ENCODE peak calls at places on chromosomes 4 and X, in seven cellular contexts. Y is suprapubic skin; X is fibroblast of villous mesenchyme; L is NCI-H2081 treated with DMSO at 0.1 percent for 48 hours; I is mucosa of gallbladder; K is mesothelial cell of epicardium; J is activated CD4-positive, alpha-beta T cell treated with anti-CD3 and anti-CD28 coated beads, Interleukin-2, amount 50 U/mL, for 4 hours. Q is an unnamed sample.
A peak's percentile ranks its signal among the peaks of the same experiment; 100 is the strongest.

GRCh38 chr4:116913451-116913850 is 171.9 kb downstream of the TRAM1L1 start:
- DNase-seq in I (no peak), Y (no peak), L (no peak), K (no peak), X (no peak), J (no peak), Q (no peak)

GRCh38 chr4:26288308-26288982 is 32.4 kb upstream of the RBPJ start:
- DNase-seq in K (no peak), I (no peak), Y (no peak), L (no peak), J (no peak), X (peak; percentile 53), Q (no peak)

GRCh38 chr4:98617358-98618047 is 40.9 kb downstream of the TSPAN5 start:
- DNase-seq in Y (no peak), X (no peak), L (no peak), J (no peak), I (no peak), K (no peak), Q (no peak)

GRCh38 chr4:147776600-147777175 is 44.8 kb downstream of the ARHGAP10 start:
- DNase-seq in Y (no peak), L (no peak), I (no peak), J (no peak), K (no peak), X (no peak), Q (no peak)

GRCh38 chr4:125317526-125317880 is 2.7 kb downstream of the FAT4 start:
- DNase-seq in Y (peak; percentile 71), X (peak; percentile 43), I (peak; percentile 27), L (no peak), K (no peak), J (no peak), Q (no peak)

GRCh38 chr4:108454227-108454626 is 166.1 kb upstream of the RPL34 start:
- DNase-seq in J (no peak), L (no peak), Y (no peak), X (no peak), K (no peak), I (no peak), Q (no peak)

GRCh38 chr4:120749445-120750151 is 172.9 kb downstream of the PRDM5 start:
- DNase-seq in Y (no peak), I (no peak), J (no peak), K (no peak), X (no peak), L (peak; percentile 16), Q (no peak)

GRCh38 chr4:53899544-53900274 is 164.7 kb downstream of the CHIC2 start:
- DNase-seq in K (no peak), X (peak; percentile 92), Y (no peak), I (no peak), L (no peak), J (no peak), Q (no peak)

GRCh38 chr4:6386091-6386490 is 86.3 kb downstream of the PPP2R2C start:
- DNase-seq in I (peak; percentile 20), X (no peak), Y (no peak), J (no peak), L (no peak), K (no peak), Q (peak; percentile 50)

GRCh38 chr4:156113138-156113537 is 159.5 kb upstream of the CTSO start:
- DNase-seq in K (no peak), X (no peak), Y (no peak), I (no peak), L (no peak), J (no peak), Q (no peak)

GRCh38 chr4:158801066-158801465 is 32.2 kb downstream of the FNIP2 start:
- DNase-seq in L (no peak), Y (no peak), K (no peak), X (no peak), I (peak; percentile 60), J (no peak), Q (no peak)

GRCh38 chr4:114077610-114078009 is 98.2 kb upstream of the ARSJ start:
- DNase-seq in X (peak; percentile 74), L (no peak), Y (no peak), J (no peak), K (no peak), I (no peak), Q (no peak)

GRCh38 chr4:173253561-173253960 is 80.6 kb downstream of the HMGB2 start:
- DNase-seq in J (no peak), K (no peak), Y (no peak), X (no peak), I (no peak), L (no peak), Q (no peak)

GRCh38 chrX:16826207-16826606 is 39.9 kb downstream of the TXLNG start:
- DNase-seq in J (no peak), K (no peak), L (no peak), X (peak; percentile 56), I (no peak), Y (no peak), Q (no peak)

GRCh38 chr4:44670466-44671199 is 7.6 kb upstream of the GUF1 start:
- DNase-seq in J (no peak), X (no peak), I (no peak), K (no peak), Y (no peak), L (no peak), Q (no peak)

GRCh38 chr4:40206421-40206820 is 9.6 kb downstream of the RHOH start:
- DNase-seq in L (no peak), J (no peak), Y (no peak), I (no peak), K (no peak), X (no peak), Q (no peak)

GRCh38 chr4:189869236-189869635 is 71.4 kb upstream of the FRG1 start:
- DNase-seq in Y (no peak), L (no peak), I (no peak), J (no peak), K (no peak), X (no peak), Q (no peak)

GRCh38 chrX:139297638-139298037 is 232.9 kb upstream of the F9 start:
- DNase-seq in I (no peak), J (no peak), X (no peak), K (no peak), Y (no peak), L (no peak), Q (no peak)

GRCh38 chr4:127188847-127189246 is 443.9 kb upstream of the INTU start:
- DNase-seq in Y (no peak), I (no peak), L (no peak), X (peak; percentile 9), K (no peak), J (no peak), Q (no peak)

GRCh38 chr4:110865611-110866254 is 242.9 kb upstream of the PITX2 start:
- DNase-seq in X (peak; percentile 40), J (no peak), I (no peak), Y (no peak), L (no peak), K (no peak), Q (no peak)

GRCh38 chr4:137961051-137961438 is 281.1 kb downstream of the SLC7A11 start:
- DNase-seq in L (no peak), I (no peak), X (peak; percentile 84), K (no peak), Y (peak; percentile 62), J (no peak), Q (peak; percentile 77)

GRCh38 chr4:141132689-141133145 is 552 bp downstream of the RNF150 start:
- DNase-seq in I (peak; percentile 20), X (no peak), Y (peak; percentile 57), K (no peak), L (no peak), J (no peak), Q (peak; percentile 29)

GRCh38 chr4:38574559-38575333 is 89.3 kb upstream of the KLF3 start:
- DNase-seq in I (no peak), X (no peak), J (no peak), L (no peak), Y (no peak), K (no peak), Q (no peak)

GRCh38 chr4:169017971-169018370 is 7.9 kb upstream of the CBR4 start:
- DNase-seq in X (no peak), J (no peak), Y (no peak), I (no peak), L (no peak), K (no peak), Q (no peak)

GRCh38 chr4:189497996-189498395 is 442.7 kb upstream of the FRG1 start:
- DNase-seq in L (no peak), X (no peak), J (no peak), Y (no peak), K (no peak), I (no peak), Q (no peak)

GRCh38 chrX:121102101-121102500 is 54.7 kb downstream of the GLUD2 start:
- DNase-seq in Y (no peak), L (no peak), X (no peak), J (no peak), I (no peak), K (no peak), Q (no peak)

GRCh38 chr4:85489273-85489672 is 14.3 kb downstream of the ARHGAP24 start:
- DNase-seq in J (no peak), K (no peak), L (no peak), Y (no peak), I (no peak), X (peak; percentile 86), Q (no peak)

GRCh38 chrX:37746268-37746931 is 33.5 kb upstream of the CYBB start:
- DNase-seq in I (no peak), L (no peak), K (no peak), Y (no peak), X (no peak), J (no peak), Q (no peak)

GRCh38 chr4:20592666-20593065 is 107.6 kb upstream of the PACRGL start:
- DNase-seq in X (peak; percentile 38), K (no peak), L (no peak), I (no peak), Y (no peak), J (no peak), Q (no peak)

GRCh38 chrX:133670394-133670793 is 255.1 kb upstream of the GPC4 start:
- DNase-seq in X (peak; percentile 44), J (no peak), I (no peak), Y (no peak), K (no peak), L (no peak), Q (peak; percentile 24)

GRCh38 chr4:42501624-42502401 is 104.5 kb downstream of the SHISA3 start:
- DNase-seq in X (peak; percentile 10), I (no peak), J (no peak), Y (no peak), L (no peak), K (no peak), Q (no peak)

GRCh38 chrX:153662266-153662665 is 11.3 kb downstream of the PNCK start:
- DNase-seq in L (no peak), K (peak; percentile 23), J (peak; percentile 58), I (peak; percentile 39), Y (peak; percentile 67), X (peak; percentile 40), Q (peak; percentile 24)

GRCh38 chr4:56197387-56197786 is 189.9 kb downstream of the AASDH start:
- DNase-seq in K (no peak), I (no peak), J (no peak), X (no peak), Y (no peak), L (no peak), Q (no peak)

GRCh38 chr4:42895452-42895851 is 2.9 kb downstream of the GRXCR1 start:
- DNase-seq in J (no peak), Y (no peak), K (no peak), I (no peak), X (no peak), L (no peak), Q (no peak)

GRCh38 chr4:145863191-145863590 is 75.4 kb downstream of the ZNF827 start:
- DNase-seq in J (no peak), K (no peak), L (no peak), Y (no peak), X (no peak), I (no peak), Q (no peak)

GRCh38 chrX:86039625-86040568 is 7.5 kb downstream of the CHM start:
- DNase-seq in I (no peak), Y (no peak), X (no peak), L (no peak), J (no peak), K (no peak), Q (no peak)

Q was measured in prostate gland.